ENCODE peak calls at places on chromosomes 13 and 19, in nine cellular contexts. X is dorsolateral prefrontal cortex, Q is AG09309, B is AG04450, P is epithelial cell of esophagus, V is uterus, C is Peyer's patch, Y is mucosa of descending colon, M is fibroblast of pulmonary artery. L is an unnamed sample.

GRCh38 chr13:109933476-109933875 is 147.1 kb upstream of the IRS2 start:
- DNase-seq in X (no peak), Q (no peak), B (no peak), P (no peak), V (no peak), C (no peak), Y (no peak), M (no peak), L (no peak)

GRCh38 chr19:45170146-45171106 is 7.6 kb downstream of the TRAPPC6A start:
- DNase-seq in X (no peak), Q (no peak), B (no peak), P (no peak), V (no peak), C (no peak), Y (no peak), M (no peak), L (no peak)

GRCh38 chr13:111911754-111912452 is 155.0 kb upstream of the SOX1 start:
- DNase-seq in X (no peak), Q (no peak), B (no peak), P (no peak), V (no peak), C (peak), Y (no peak), M (no peak), L (no peak)

GRCh38 chr19:14048439-14049153 is 13.3 kb downstream of the PALM3 start:
- DNase-seq in X (no peak), Q (no peak), B (no peak), P (peak), V (no peak), C (peak), Y (peak), M (peak), L (peak)

GRCh38 chr13:92842145-92842544 is 384.5 kb upstream of the GPC6 start:
- DNase-seq in X (no peak), Q (peak), B (peak), P (peak), V (no peak), C (no peak), Y (no peak), M (peak), L (peak)

GRCh38 chr19:49340069-49340864 is 5.1 kb downstream of the CD37 start:
- DNase-seq in X (no peak), Q (no peak), B (no peak), P (peak), V (peak), C (peak), Y (peak), M (no peak), L (no peak)

GRCh38 chr13:48221301-48222190 is 11.5 kb upstream of the ITM2B start:
- DNase-seq in X (no peak), Q (no peak), B (no peak), P (no peak), V (no peak), C (peak), Y (no peak), M (no peak), L (no peak)

GRCh38 chr13:98405690-98406344 is 171.1 kb downstream of the STK24 start:
- DNase-seq in X (no peak), Q (no peak), B (no peak), P (no peak), V (no peak), C (no peak), Y (no peak), M (no peak), L (no peak)

GRCh38 chr19:47697863-47698609 is 15.2 kb upstream of the EHD2 start:
- DNase-seq in X (peak), Q (peak), B (peak), P (peak), V (peak), C (peak), Y (peak), M (peak), L (peak)

GRCh38 chr13:76934671-76935070 is 13.6 kb upstream of the ACOD1 start:
- DNase-seq in X (no peak), Q (no peak), B (no peak), P (no peak), V (no peak), C (no peak), Y (no peak), M (no peak), L (no peak)

GRCh38 chr19:56837892-56838679 is 2.4 kb downstream of the PEG3 start:
- DNase-seq in X (peak), Q (no peak), B (no peak), P (no peak), V (peak), C (peak), Y (peak), M (peak), L (no peak)

GRCh38 chr13:98435356-98435755 is 141.6 kb downstream of the STK24 start:
- DNase-seq in X (no peak), Q (no peak), B (no peak), P (no peak), V (no peak), C (no peak), Y (no peak), M (no peak), L (no peak)

GRCh38 chr13:27621366-27622101 is at the start of gene POLR1D:
- DNase-seq in X (peak), Q (no peak), B (no peak), P (peak), V (peak), C (peak), Y (peak), M (peak), L (peak)

GRCh38 chr19:13849277-13849676 is 27.7 kb upstream of the NANOS3 start:
- DNase-seq in X (no peak), Q (no peak), B (no peak), P (no peak), V (no peak), C (no peak), Y (peak), M (no peak), L (no peak)

GRCh38 chr13:97018029-97018819 is 23.9 kb upstream of the OXGR1 start:
- DNase-seq in X (peak), Q (peak), B (peak), P (peak), V (no peak), C (peak), Y (no peak), M (peak), L (peak)

GRCh38 chr19:31539386-31539785 is 190.2 kb upstream of the TSHZ3 start:
- DNase-seq in X (no peak), Q (no peak), B (no peak), P (no peak), V (no peak), C (no peak), Y (no peak), M (no peak), L (no peak)

GRCh38 chr13:93279982-93280381 is 53.4 kb downstream of the GPC6 start:
- DNase-seq in X (no peak), Q (no peak), B (no peak), P (no peak), V (no peak), C (no peak), Y (no peak), M (no peak), L (no peak)

GRCh38 chr13:93511011-93511410 is 284.4 kb downstream of the GPC6 start:
- DNase-seq in X (no peak), Q (no peak), B (no peak), P (no peak), V (no peak), C (no peak), Y (no peak), M (no peak), L (no peak)

GRCh38 chr13:95201814-95202521 is 99.3 kb downstream of the ABCC4 start:
- DNase-seq in X (no peak), Q (no peak), B (no peak), P (no peak), V (no peak), C (no peak), Y (no peak), M (peak), L (no peak)

GRCh38 chr19:16661480-16662034 is 618 bp downstream of the TMEM38A start:
- DNase-seq in X (peak), Q (no peak), B (no peak), P (no peak), V (peak), C (peak), Y (peak), M (no peak), L (no peak)

GRCh38 chr13:21385710-21386109 is 73.4 kb downstream of the ZDHHC20 start:
- DNase-seq in X (no peak), Q (no peak), B (no peak), P (no peak), V (no peak), C (no peak), Y (no peak), M (no peak), L (no peak)

GRCh38 chr19:17560205-17560595 is 4.8 kb downstream of the COLGALT1 start:
- DNase-seq in X (no peak), Q (peak), B (peak), P (peak), V (peak), C (no peak), Y (no peak), M (peak), L (peak)

DNA sequence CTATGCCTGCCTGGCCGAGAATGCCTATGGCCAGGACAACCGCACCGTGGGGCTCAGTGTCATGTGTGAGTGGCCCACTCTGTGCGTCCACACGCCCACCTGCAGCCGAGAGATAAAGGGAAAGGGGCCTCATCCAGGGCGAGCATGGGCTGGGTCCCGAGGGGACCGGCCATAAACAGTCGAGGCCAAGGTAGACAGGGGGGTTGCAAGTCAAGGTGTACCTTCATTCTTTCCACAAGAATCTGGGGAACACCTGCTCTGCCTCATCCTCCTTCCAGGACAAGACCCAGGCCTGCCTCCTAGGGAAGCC is 8.3 kb downstream of the MAG start:
- DNase-seq in X (no peak), Q (no peak), B (no peak), P (no peak), V (no peak), C (no peak), Y (no peak), M (no peak), L (no peak)
- H3K4me3 ChIP-seq in X (no peak), Q (no peak), B (no peak), P (no peak), V (no peak), C (no peak), Y (no peak), M (no peak), L (no peak)

GRCh38 chr13:52845334-52845761 is 3.1 kb downstream of the PCDH8 start:
- DNase-seq in X (no peak), Q (no peak), B (no peak), P (no peak), V (no peak), C (no peak), Y (peak), M (no peak), L (no peak)

GRCh38 chr13:52847682-52848432 is 583 bp downstream of the PCDH8 start:
- DNase-seq in X (no peak), Q (no peak), B (no peak), P (no peak), V (no peak), C (no peak), Y (no peak), M (no peak), L (no peak)

GRCh38 chr13:52846567-52847321 is 1.7 kb downstream of the PCDH8 start:
- DNase-seq in X (no peak), Q (no peak), B (no peak), P (peak), V (no peak), C (peak), Y (peak), M (peak), L (no peak)

GRCh38 chr13:52847322-52847681 is 1.1 kb downstream of the PCDH8 start:
- DNase-seq in X (no peak), Q (no peak), B (no peak), P (no peak), V (no peak), C (no peak), Y (no peak), M (no peak), L (no peak)

GRCh38 chr13:52845766-52846566 is 2.5 kb downstream of the PCDH8 start:
- DNase-seq in X (no peak), Q (no peak), B (no peak), P (peak), V (no peak), C (peak), Y (peak), M (peak), L (no peak)
- TF ChIP-seq CTCF in X (peak), Q (no peak), B (peak), P (no peak), V (no peak), C (no peak), Y (peak), M (no peak), L (peak)

DNA sequence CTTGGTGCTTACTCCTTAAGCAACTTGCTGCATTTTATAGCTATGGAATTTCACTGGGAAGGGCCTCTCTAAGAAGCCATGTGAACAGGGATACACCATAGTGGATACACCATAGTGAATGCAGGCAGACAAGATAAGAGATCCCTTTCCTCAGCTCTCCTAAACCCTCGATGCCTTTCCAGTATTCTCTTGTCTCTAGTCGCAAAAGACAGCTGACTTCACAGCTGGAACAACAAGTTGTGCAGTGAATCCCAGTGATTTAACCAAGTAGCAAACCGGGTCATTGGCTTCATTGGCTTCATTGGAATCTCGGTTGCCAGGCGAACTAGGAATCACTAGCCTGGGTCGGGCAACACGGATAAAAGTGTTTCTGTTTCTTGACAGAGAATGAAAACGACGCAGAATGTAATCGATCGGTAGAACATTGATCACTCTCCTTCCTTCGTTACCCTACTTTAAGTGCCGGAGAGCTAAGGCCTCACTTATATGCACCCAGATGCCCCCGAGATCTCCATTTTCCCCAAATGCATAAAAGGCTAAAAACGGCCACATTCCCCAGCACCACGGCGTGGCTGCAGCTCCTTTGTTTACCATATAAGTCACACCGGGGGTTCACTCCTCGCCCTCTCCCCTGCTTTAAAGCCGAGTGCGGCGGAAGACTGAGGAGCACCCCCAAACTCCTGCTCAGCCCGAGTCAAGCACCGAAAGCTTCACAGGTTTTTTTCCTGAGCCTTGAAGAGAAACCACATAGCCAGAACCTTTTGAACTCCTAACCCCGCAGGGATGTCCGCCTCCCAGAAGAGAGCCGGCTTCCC is 674 bp downstream of the TRPC4 start:
- DNase-seq in X (no peak), Q (no peak), B (no peak), P (no peak), V (no peak), C (no peak), Y (no peak), M (peak), L (no peak)
- H3K4me3 ChIP-seq in X (peak), Q (peak), B (peak), P (peak), V (peak), C (peak), Y (no peak), M (peak), L (no peak)

DNA sequence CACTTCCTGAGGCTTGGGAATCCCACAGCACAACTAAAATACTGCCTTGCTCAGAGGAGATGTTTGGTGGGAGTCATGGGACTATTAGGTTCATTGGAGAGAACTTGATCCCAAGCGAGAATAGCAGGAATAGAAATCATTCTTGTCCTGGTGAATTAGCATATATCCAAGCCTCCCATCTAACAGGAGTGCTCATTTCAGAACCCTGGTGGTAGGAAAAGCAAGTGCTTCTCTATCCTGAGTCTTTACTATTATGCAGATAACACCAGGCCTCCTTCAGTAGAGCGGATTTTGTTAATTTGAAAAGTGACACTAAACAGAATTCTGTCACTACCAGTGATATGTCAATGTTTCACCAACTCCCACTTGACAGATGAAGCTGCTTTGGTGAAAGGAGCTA is 199.5 kb downstream of the ATP8A2 start:
- DNase-seq in X (no peak), Q (no peak), B (no peak), P (no peak), V (no peak), C (no peak), Y (no peak), M (no peak), L (no peak)
- TF ChIP-seq CTCF in X (no peak), Q (no peak), B (no peak), P (no peak), V (no peak), C (no peak), Y (no peak), M (no peak), L (no peak)

GRCh38 chr13:25377244-25377962 is 5.6 kb downstream of the ATP8A2 start:
- DNase-seq in X (no peak), Q (no peak), B (no peak), P (peak), V (no peak), C (no peak), Y (no peak), M (no peak), L (no peak)

GRCh38 chr13:25371608-25372274 is at the start of gene ATP8A2:
- DNase-seq in X (peak), Q (no peak), B (no peak), P (no peak), V (no peak), C (no peak), Y (no peak), M (no peak), L (no peak)

GRCh38 chr13:25371158-25371557 is 616 bp upstream of the ATP8A2 start:
- DNase-seq in X (no peak), Q (no peak), B (no peak), P (no peak), V (no peak), C (no peak), Y (no peak), M (no peak), L (no peak)

GRCh38 chr13:25375727-25376358 is 4.1 kb downstream of the ATP8A2 start:
- DNase-seq in X (no peak), Q (peak), B (peak), P (peak), V (no peak), C (peak), Y (no peak), M (peak), L (peak)

DNA sequence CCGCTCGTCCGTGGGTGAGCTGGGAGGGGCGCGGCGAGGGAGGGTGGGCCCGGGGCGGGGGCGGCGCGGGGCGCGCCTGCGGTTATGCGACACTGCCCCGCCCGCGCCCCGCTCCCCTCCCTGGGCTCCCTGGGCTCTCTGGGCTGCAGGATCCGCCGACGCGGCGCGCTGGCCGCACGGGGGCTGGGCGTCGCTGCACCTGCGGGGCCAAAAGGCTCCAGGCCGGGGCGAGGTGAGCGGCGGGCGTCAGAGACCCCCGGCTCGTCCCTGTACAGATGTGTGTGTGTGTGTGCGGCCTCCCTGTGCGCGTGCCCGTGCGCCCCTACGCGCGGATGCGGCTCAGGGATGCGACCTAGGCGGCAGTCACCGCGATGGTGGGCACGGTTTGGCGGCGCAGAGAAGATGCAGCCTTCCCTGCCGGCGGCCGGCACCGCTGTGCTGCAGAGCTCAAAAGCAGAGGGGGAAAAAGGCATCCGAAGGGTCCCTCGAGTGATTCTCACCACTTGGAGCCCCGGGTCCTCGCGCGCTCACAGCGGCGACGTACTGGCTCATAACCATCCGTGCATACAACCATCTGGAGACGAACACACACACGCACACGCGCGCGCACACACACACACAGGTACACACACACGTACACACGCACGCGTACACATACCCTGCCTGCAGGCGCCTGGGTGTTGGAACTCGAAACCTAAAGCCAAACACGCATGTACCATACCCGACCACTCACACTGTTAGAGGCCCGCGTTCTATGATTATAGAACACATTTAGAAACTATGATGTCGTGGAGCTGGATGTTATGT is 704 bp downstream of the ATP8A2 start:
- DNase-seq in X (peak), Q (no peak), B (no peak), P (no peak), V (no peak), C (no peak), Y (no peak), M (no peak), L (no peak)
- H3K4me3 ChIP-seq in X (peak), Q (no peak), B (peak), P (peak), V (no peak), C (peak), Y (no peak), M (no peak), L (peak)

GRCh38 chr19:43723588-43723987 is 7.7 kb downstream of the IRGC start:
- DNase-seq in X (no peak), Q (no peak), B (no peak), P (peak), V (no peak), C (no peak), Y (no peak), M (peak), L (peak)
- TF ChIP-seq CTCF in X (peak), Q (peak), B (peak), P (peak), V (no peak), C (peak), Y (peak), M (peak), L (peak)

GRCh38 chr13:102399791-102400618 is 1.8 kb downstream of the FGF14 start:
- DNase-seq in X (peak), Q (no peak), B (no peak), P (peak), V (peak), C (no peak), Y (peak), M (no peak), L (no peak)
- H3K4me3 ChIP-seq in X (peak), Q (peak), B (peak), P (peak), V (peak), C (peak), Y (no peak), M (peak), L (peak)

L was measured in bronchial epithelial cell.